ENCODE peak calls at places on chromosomes 2 and 18, in nine cellular contexts. One of them, this sample, is unnamed.

GRCh38 chr2:52934354-52934898 is 833.2 kb upstream of the CHAC2 start:
- DNase-seq in right cardiac atrium: no peak
- DNase-seq in tibial artery: no peak
- DNase-seq in spleen: no peak
- DNase-seq in fibroblast of lung: peak; percentile 93
- DNase-seq in uterus: no peak
- DNase-seq in tibial nerve: no peak
- DNase-seq in OCI-LY7: no peak
- DNase-seq in IMR-90: peak; percentile 91
- DNase-seq in this sample: no peak

GRCh38 chr2:8257502-8257901 is 424.4 kb upstream of the ID2 start:
- DNase-seq in right cardiac atrium: no peak
- DNase-seq in tibial artery: no peak
- DNase-seq in spleen: no peak
- DNase-seq in fibroblast of lung: no peak
- DNase-seq in uterus: no peak
- DNase-seq in tibial nerve: no peak
- DNase-seq in OCI-LY7: no peak
- DNase-seq in IMR-90: no peak
- DNase-seq in this sample: no peak

GRCh38 chr2:163236553-163236952 is 398.0 kb upstream of the KCNH7 start:
- DNase-seq in right cardiac atrium: no peak
- DNase-seq in tibial artery: no peak
- DNase-seq in spleen: no peak
- DNase-seq in fibroblast of lung: no peak
- DNase-seq in uterus: no peak
- DNase-seq in tibial nerve: no peak
- DNase-seq in OCI-LY7: no peak
- DNase-seq in IMR-90: no peak
- DNase-seq in this sample: no peak

GRCh38 chr2:111106720-111107119 is 14.0 kb upstream of the BCL2L11 start:
- DNase-seq in right cardiac atrium: no peak
- DNase-seq in tibial artery: no peak
- DNase-seq in spleen: no peak
- DNase-seq in fibroblast of lung: no peak
- DNase-seq in uterus: no peak
- DNase-seq in tibial nerve: no peak
- DNase-seq in OCI-LY7: no peak
- DNase-seq in IMR-90: no peak
- DNase-seq in this sample: no peak

GRCh38 chr2:161990741-161991140 is 83.3 kb downstream of the DPP4 start:
- DNase-seq in right cardiac atrium: no peak
- DNase-seq in tibial artery: no peak
- DNase-seq in spleen: no peak
- DNase-seq in fibroblast of lung: peak; percentile 96
- DNase-seq in uterus: no peak
- DNase-seq in tibial nerve: no peak
- DNase-seq in OCI-LY7: no peak
- DNase-seq in IMR-90: peak; percentile 96
- DNase-seq in this sample: no peak

GRCh38 chr18:13139885-13140450 is 78.6 kb upstream of the LDLRAD4 start:
- DNase-seq in right cardiac atrium: no peak
- DNase-seq in tibial artery: no peak
- DNase-seq in spleen: no peak
- DNase-seq in fibroblast of lung: no peak
- DNase-seq in uterus: no peak
- DNase-seq in tibial nerve: no peak
- DNase-seq in OCI-LY7: no peak
- DNase-seq in IMR-90: no peak
- DNase-seq in this sample: no peak

GRCh38 chr2:20642026-20642971 is 8.6 kb downstream of the HS1BP3 start:
- DNase-seq in right cardiac atrium: peak; percentile 79
- DNase-seq in tibial artery: peak; percentile 84
- DNase-seq in spleen: peak; percentile 95
- DNase-seq in fibroblast of lung: peak; percentile 53
- DNase-seq in uterus: peak; percentile 81
- DNase-seq in tibial nerve: peak; percentile 71
- DNase-seq in OCI-LY7: peak; percentile 66
- DNase-seq in IMR-90: peak; percentile 57
- DNase-seq in this sample: peak; percentile 73

GRCh38 chr18:52288403-52289004 is 51.5 kb upstream of the DCC start:
- DNase-seq in right cardiac atrium: no peak
- DNase-seq in tibial artery: no peak
- DNase-seq in spleen: no peak
- DNase-seq in fibroblast of lung: no peak
- DNase-seq in uterus: no peak
- DNase-seq in tibial nerve: no peak
- DNase-seq in OCI-LY7: peak; percentile 19
- DNase-seq in IMR-90: no peak
- DNase-seq in this sample: no peak

GRCh38 chr2:71603851-71604708 is 150.7 kb downstream of the DYSF start:
- DNase-seq in right cardiac atrium: no peak
- DNase-seq in tibial artery: peak; percentile 12
- DNase-seq in spleen: peak; percentile 64
- DNase-seq in fibroblast of lung: no peak
- DNase-seq in uterus: peak; percentile 8
- DNase-seq in tibial nerve: no peak
- DNase-seq in OCI-LY7: no peak
- DNase-seq in IMR-90: no peak
- DNase-seq in this sample: peak; percentile 3

GRCh38 chr2:12932192-12932591 is 215.5 kb downstream of the TRIB2 start:
- DNase-seq in right cardiac atrium: no peak
- DNase-seq in tibial artery: no peak
- DNase-seq in spleen: no peak
- DNase-seq in fibroblast of lung: no peak
- DNase-seq in uterus: no peak
- DNase-seq in tibial nerve: no peak
- DNase-seq in OCI-LY7: no peak
- DNase-seq in IMR-90: no peak
- DNase-seq in this sample: no peak

GRCh38 chr2:25362564-25363145 is 20.9 kb upstream of the DNMT3A start:
- DNase-seq in right cardiac atrium: no peak
- DNase-seq in tibial artery: no peak
- DNase-seq in spleen: peak; percentile 93
- DNase-seq in fibroblast of lung: no peak
- DNase-seq in uterus: no peak
- DNase-seq in tibial nerve: peak; percentile 31
- DNase-seq in OCI-LY7: peak; percentile 78
- DNase-seq in IMR-90: no peak
- DNase-seq in this sample: peak; percentile 51

GRCh38 chr2:68466778-68467076 is 367 bp downstream of the FBXO48 start:
- DNase-seq in right cardiac atrium: no peak
- DNase-seq in tibial artery: no peak
- DNase-seq in spleen: no peak
- DNase-seq in fibroblast of lung: no peak
- DNase-seq in uterus: no peak
- DNase-seq in tibial nerve: no peak
- DNase-seq in OCI-LY7: no peak
- DNase-seq in IMR-90: no peak
- DNase-seq in this sample: no peak

GRCh38 chr2:196249860-196250259 is 78.5 kb upstream of the STK17B start:
- DNase-seq in right cardiac atrium: no peak
- DNase-seq in tibial artery: no peak
- DNase-seq in spleen: no peak
- DNase-seq in fibroblast of lung: peak; percentile 82
- DNase-seq in uterus: no peak
- DNase-seq in tibial nerve: no peak
- DNase-seq in OCI-LY7: peak; percentile 78
- DNase-seq in IMR-90: peak; percentile 68
- DNase-seq in this sample: no peak

GRCh38 chr2:241931084-241931975 is 61.8 kb downstream of the RTP5 start:
- DNase-seq in right cardiac atrium: no peak
- DNase-seq in tibial artery: no peak
- DNase-seq in spleen: no peak
- DNase-seq in fibroblast of lung: no peak
- DNase-seq in uterus: peak; percentile 13
- DNase-seq in tibial nerve: no peak
- DNase-seq in OCI-LY7: no peak
- DNase-seq in IMR-90: no peak
- DNase-seq in this sample: no peak

GRCh38 chr2:235709124-235709813 is 215.4 kb downstream of the AGAP1 start:
- DNase-seq in right cardiac atrium: no peak
- DNase-seq in tibial artery: no peak
- DNase-seq in spleen: no peak
- DNase-seq in fibroblast of lung: peak; percentile 54
- DNase-seq in uterus: no peak
- DNase-seq in tibial nerve: no peak
- DNase-seq in OCI-LY7: no peak
- DNase-seq in IMR-90: peak; percentile 29
- DNase-seq in this sample: no peak

GRCh38 chr2:177235855-177236437 is 23.4 kb downstream of the HNRNPA3 start:
- DNase-seq in right cardiac atrium: no peak
- DNase-seq in tibial artery: no peak
- DNase-seq in spleen: no peak
- DNase-seq in fibroblast of lung: no peak
- DNase-seq in uterus: no peak
- DNase-seq in tibial nerve: no peak
- DNase-seq in OCI-LY7: no peak
- DNase-seq in IMR-90: no peak
- DNase-seq in this sample: no peak

GRCh38 chr18:46297621-46298020 is 193.4 kb downstream of the HAUS1 start:
- DNase-seq in right cardiac atrium: no peak
- DNase-seq in tibial artery: no peak
- DNase-seq in spleen: no peak
- DNase-seq in fibroblast of lung: peak; percentile 47
- DNase-seq in uterus: no peak
- DNase-seq in tibial nerve: no peak
- DNase-seq in OCI-LY7: no peak
- DNase-seq in IMR-90: no peak
- DNase-seq in this sample: no peak

GRCh38 chr2:148987286-148987685 is 51.2 kb upstream of the LYPD6B start:
- DNase-seq in right cardiac atrium: no peak
- DNase-seq in tibial artery: no peak
- DNase-seq in spleen: no peak
- DNase-seq in fibroblast of lung: no peak
- DNase-seq in uterus: no peak
- DNase-seq in tibial nerve: no peak
- DNase-seq in OCI-LY7: no peak
- DNase-seq in IMR-90: no peak
- DNase-seq in this sample: no peak

GRCh38 chr2:239131521-239131920 is 269.3 kb downstream of the HDAC4 start:
- DNase-seq in right cardiac atrium: no peak
- DNase-seq in tibial artery: no peak
- DNase-seq in spleen: no peak
- DNase-seq in fibroblast of lung: no peak
- DNase-seq in uterus: no peak
- DNase-seq in tibial nerve: no peak
- DNase-seq in OCI-LY7: no peak
- DNase-seq in IMR-90: no peak
- DNase-seq in this sample: no peak

GRCh38 chr2:234670052-234670451 is 173.2 kb upstream of the ARL4C start:
- DNase-seq in right cardiac atrium: no peak
- DNase-seq in tibial artery: no peak
- DNase-seq in spleen: no peak
- DNase-seq in fibroblast of lung: peak; percentile 93
- DNase-seq in uterus: no peak
- DNase-seq in tibial nerve: no peak
- DNase-seq in OCI-LY7: no peak
- DNase-seq in IMR-90: peak; percentile 94
- DNase-seq in this sample: no peak

GRCh38 chr2:207253946-207254345 is 88.2 kb upstream of the KLF7 start:
- DNase-seq in right cardiac atrium: no peak
- DNase-seq in tibial artery: no peak
- DNase-seq in spleen: no peak
- DNase-seq in fibroblast of lung: peak; percentile 98
- DNase-seq in uterus: no peak
- DNase-seq in tibial nerve: no peak
- DNase-seq in OCI-LY7: no peak
- DNase-seq in IMR-90: peak; percentile 96
- DNase-seq in this sample: no peak

GRCh38 chr2:26619649-26620605 is 21.2 kb downstream of the CIB4 start:
- DNase-seq in right cardiac atrium: no peak
- DNase-seq in tibial artery: no peak
- DNase-seq in spleen: peak; percentile 40
- DNase-seq in fibroblast of lung: no peak
- DNase-seq in uterus: no peak
- DNase-seq in tibial nerve: no peak
- DNase-seq in OCI-LY7: no peak
- DNase-seq in IMR-90: no peak
- DNase-seq in this sample: no peak

GRCh38 chr18:79577451-79578395 is 101.9 kb upstream of the CTDP1 start:
- DNase-seq in right cardiac atrium: peak; percentile 59
- DNase-seq in tibial artery: no peak
- DNase-seq in spleen: peak; percentile 78
- DNase-seq in fibroblast of lung: peak; percentile 61
- DNase-seq in uterus: peak; percentile 75
- DNase-seq in tibial nerve: no peak
- DNase-seq in OCI-LY7: no peak
- DNase-seq in IMR-90: peak; percentile 49
- DNase-seq in this sample: no peak
- H3K9me3 ChIP-seq in right cardiac atrium: peaks cover 3% of the 10 kb centered on the region
- H3K9me3 ChIP-seq in tibial artery: peaks cover 15% of the 10 kb centered on the region
- H3K9me3 ChIP-seq in spleen: peaks cover 18% of the 10 kb centered on the region
- H3K9me3 ChIP-seq in fibroblast of lung: peaks cover 8% of the 10 kb centered on the region
- H3K9me3 ChIP-seq in uterus: no peaks in the 10 kb centered on the region
- H3K9me3 ChIP-seq in tibial nerve: no peaks in the 10 kb centered on the region
- H3K9me3 ChIP-seq in OCI-LY7: no peaks in the 10 kb centered on the region
- H3K9me3 ChIP-seq in IMR-90: peaks cover 6% of the 10 kb centered on the region
- H3K9me3 ChIP-seq in this sample: no peaks in the 10 kb centered on the region

GRCh38 chr2:173300458-173300857 is 54.2 kb upstream of the CDCA7 start:
- DNase-seq in right cardiac atrium: no peak
- DNase-seq in tibial artery: no peak
- DNase-seq in spleen: no peak
- DNase-seq in fibroblast of lung: no peak
- DNase-seq in uterus: no peak
- DNase-seq in tibial nerve: no peak
- DNase-seq in OCI-LY7: no peak
- DNase-seq in IMR-90: no peak
- DNase-seq in this sample: no peak
- H3K9me3 ChIP-seq in right cardiac atrium: peaks cover 5% of the 10 kb centered on the region
- H3K9me3 ChIP-seq in tibial artery: peaks cover 24% of the 10 kb centered on the region
- H3K9me3 ChIP-seq in spleen: peaks cover 49% of the 10 kb centered on the region
- H3K9me3 ChIP-seq in fibroblast of lung: no peaks in the 10 kb centered on the region
- H3K9me3 ChIP-seq in uterus: no peaks in the 10 kb centered on the region
- H3K9me3 ChIP-seq in tibial nerve: no peaks in the 10 kb centered on the region
- H3K9me3 ChIP-seq in OCI-LY7: no peaks in the 10 kb centered on the region
- H3K9me3 ChIP-seq in IMR-90: peaks cover 24% of the 10 kb centered on the region
- H3K9me3 ChIP-seq in this sample: no peaks in the 10 kb centered on the region

DNA sequence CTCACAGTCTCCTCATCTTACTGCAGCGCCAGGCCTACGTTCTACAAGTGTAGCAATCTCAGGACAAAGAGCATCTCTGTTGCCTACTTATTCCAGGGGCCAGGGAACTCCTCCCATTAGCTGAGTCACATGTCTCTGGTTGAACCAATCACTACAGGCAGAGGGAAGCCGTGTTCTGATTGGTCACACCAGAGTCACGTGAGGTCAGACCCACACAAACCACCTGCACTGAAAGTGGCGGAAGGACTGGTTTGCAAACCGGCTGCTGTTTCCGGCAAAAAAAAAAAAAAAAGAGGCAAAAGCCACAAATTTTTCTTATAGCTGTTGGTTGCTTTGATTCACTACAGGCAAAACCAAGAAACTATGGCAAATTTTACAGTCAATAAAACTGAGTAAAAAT is 21.9 kb upstream of the USP14 start:
- DNase-seq in right cardiac atrium: no peak
- DNase-seq in tibial artery: no peak
- DNase-seq in spleen: no peak
- DNase-seq in fibroblast of lung: no peak
- DNase-seq in uterus: no peak
- DNase-seq in tibial nerve: no peak
- DNase-seq in OCI-LY7: peak; percentile 84
- DNase-seq in IMR-90: no peak
- DNase-seq in this sample: peak; percentile 32
- H3K9me3 ChIP-seq in right cardiac atrium: no peaks in the 10 kb centered on the region
- H3K9me3 ChIP-seq in tibial artery: no peaks in the 10 kb centered on the region
- H3K9me3 ChIP-seq in spleen: no peaks in the 10 kb centered on the region
- H3K9me3 ChIP-seq in fibroblast of lung: no peaks in the 10 kb centered on the region
- H3K9me3 ChIP-seq in uterus: no peaks in the 10 kb centered on the region
- H3K9me3 ChIP-seq in tibial nerve: no peaks in the 10 kb centered on the region
- H3K9me3 ChIP-seq in OCI-LY7: peaks cover 15% of the 10 kb centered on the region
- H3K9me3 ChIP-seq in IMR-90: no peaks in the 10 kb centered on the region
- H3K9me3 ChIP-seq in this sample: no peaks in the 10 kb centered on the region

GRCh38 chr2:50879457-50879856 is 152.5 kb downstream of the NRXN1 start:
- DNase-seq in right cardiac atrium: no peak
- DNase-seq in tibial artery: no peak
- DNase-seq in spleen: no peak
- DNase-seq in fibroblast of lung: no peak
- DNase-seq in uterus: no peak
- DNase-seq in tibial nerve: no peak
- DNase-seq in OCI-LY7: peak; percentile 75
- DNase-seq in IMR-90: no peak
- DNase-seq in this sample: no peak
- H3K9me3 ChIP-seq in right cardiac atrium: no peaks in the 10 kb centered on the region
- H3K9me3 ChIP-seq in tibial artery: no peaks in the 10 kb centered on the region
- H3K9me3 ChIP-seq in spleen: no peaks in the 10 kb centered on the region
- H3K9me3 ChIP-seq in fibroblast of lung: no peaks in the 10 kb centered on the region
- H3K9me3 ChIP-seq in uterus: no peaks in the 10 kb centered on the region
- H3K9me3 ChIP-seq in tibial nerve: no peaks in the 10 kb centered on the region
- H3K9me3 ChIP-seq in OCI-LY7: no peaks in the 10 kb centered on the region
- H3K9me3 ChIP-seq in IMR-90: no peaks in the 10 kb centered on the region
- H3K9me3 ChIP-seq in this sample: no peaks in the 10 kb centered on the region

This sample was measured in T-helper 17 cell.